ENCODE peak calls at places on chromosome 21, in five cellular contexts. M is GM12878, R is K562, Q is HepG2, G is upper lobe of left lung. S is an unnamed sample.

GRCh38 chr21:25682382-25682781 is 43.3 kb downstream of the JAM2 start:
- ATAC-seq in Q (no peak), R (no peak), G (no peak), M (no peak), S (no peak)

GRCh38 chr21:31909772-31910470 is 37.1 kb downstream of the HUNK start:
- ATAC-seq in M (no peak), Q (no peak), R (no peak), G (no peak), S (no peak)

GRCh38 chr21:40507978-40508377 is 339.0 kb downstream of the DSCAM start:
- ATAC-seq in R (no peak), Q (peak), G (no peak), M (no peak), S (no peak)

GRCh38 chr21:31872452-31873274 is at the start of gene HUNK:
- ATAC-seq in M (no peak), R (no peak), G (peak), Q (peak), S (peak)

GRCh38 chr21:20618878-20619277 is 379.3 kb upstream of the NCAM2 start:
- ATAC-seq in R (no peak), G (no peak), Q (no peak), M (no peak), S (no peak)

GRCh38 chr21:35059742-35060141 is 10.6 kb upstream of the RUNX1 start:
- ATAC-seq in Q (no peak), M (no peak), R (no peak), G (no peak), S (no peak)

GRCh38 chr21:44999972-45000636 is 60.3 kb downstream of the SLX9 start:
- ATAC-seq in R (no peak), M (no peak), G (no peak), Q (no peak), S (no peak)

GRCh38 chr21:45004481-45005263 is 64.8 kb downstream of the SLX9 start:
- ATAC-seq in M (no peak), R (peak), Q (no peak), G (no peak), S (no peak)

GRCh38 chr21:14864211-14865021 is 200.4 kb downstream of the NRIP1 start:
- ATAC-seq in R (peak), G (peak), M (peak), Q (peak), S (peak)

GRCh38 chr21:26280715-26281310 is 110.2 kb upstream of the APP start:
- ATAC-seq in M (no peak), G (no peak), R (no peak), Q (no peak), S (no peak)

GRCh38 chr21:31900121-31900895 is 27.5 kb downstream of the HUNK start:
- ATAC-seq in R (no peak), G (no peak), Q (peak), M (no peak), S (no peak)

GRCh38 chr21:31460985-31461384 is 116.9 kb upstream of the TIAM1 start:
- ATAC-seq in G (no peak), R (no peak), Q (no peak), M (peak), S (no peak)

GRCh38 chr21:35048706-35049617 is at the start of gene RUNX1:
- ATAC-seq in G (peak), M (peak), Q (no peak), R (peak), S (peak)

GRCh38 chr21:25927195-25927880 is 192.6 kb downstream of the GABPA start:
- ATAC-seq in G (no peak), M (no peak), R (no peak), Q (no peak), S (no peak)

GRCh38 chr21:44299085-44299457 is 782 bp upstream of the PFKL start:
- ATAC-seq in M (peak), Q (no peak), R (no peak), G (no peak), S (no peak)

GRCh38 chr21:44869860-44870747 is 3.4 kb downstream of the PTTG1IP start:
- ATAC-seq in R (peak), M (no peak), Q (peak), G (peak), S (peak)

GRCh38 chr21:7916329-7917303 is 2604.8 kb upstream of the TPTE start:
- ATAC-seq in Q (no peak), G (peak), M (no peak), R (no peak), S (peak)

GRCh38 chr21:39097335-39097861 is 85.9 kb downstream of the PSMG1 start:
- ATAC-seq in R (no peak), Q (no peak), M (no peak), G (peak), S (no peak)
- TF ChIP-seq EP300 in R (no peak), Q (no peak), M (no peak), G (peak), S (no peak)

DNA sequence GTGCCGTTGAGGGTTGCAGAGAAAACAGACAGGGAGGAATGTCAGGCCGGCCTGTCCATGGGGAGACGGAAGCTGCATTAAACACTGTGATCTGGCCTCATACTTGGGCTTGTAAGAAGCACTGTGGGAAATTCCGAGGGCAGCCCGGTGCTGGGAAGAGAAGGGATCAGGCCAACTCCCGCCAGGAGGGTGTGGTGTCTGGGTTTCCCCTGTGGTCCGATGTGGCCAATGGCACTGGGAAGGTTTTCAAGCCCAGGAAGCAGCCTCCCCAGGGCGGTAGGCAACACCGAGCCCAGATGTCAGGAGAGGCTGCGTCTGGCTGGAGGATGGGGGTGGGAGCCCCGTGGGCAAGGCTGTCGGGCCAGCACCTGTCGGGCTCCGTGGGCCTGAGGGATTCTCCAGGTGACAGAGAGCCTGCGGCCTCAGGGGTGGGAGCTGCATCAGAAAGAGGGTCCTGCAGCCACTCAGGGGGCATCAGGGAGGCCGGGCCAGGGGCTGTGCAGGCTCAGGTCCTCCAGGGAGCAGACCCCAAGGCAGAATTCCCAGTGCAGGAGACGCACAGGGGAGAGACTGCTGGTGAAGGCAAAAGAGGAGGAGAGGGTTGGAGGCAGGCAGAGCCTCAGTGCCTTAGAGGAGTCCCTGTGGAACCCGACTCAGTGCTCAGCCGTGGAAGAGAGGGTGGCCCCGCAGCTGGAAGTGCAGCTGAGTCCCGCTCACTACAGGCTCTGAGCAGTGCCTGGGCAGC is 8.4 kb downstream of the UBASH3A start:
- ATAC-seq in M (no peak), G (no peak), R (no peak), Q (peak), S (no peak)
- H3K27ac ChIP-seq in M (no peak), G (no peak), R (no peak), Q (no peak), S (no peak)

DNA sequence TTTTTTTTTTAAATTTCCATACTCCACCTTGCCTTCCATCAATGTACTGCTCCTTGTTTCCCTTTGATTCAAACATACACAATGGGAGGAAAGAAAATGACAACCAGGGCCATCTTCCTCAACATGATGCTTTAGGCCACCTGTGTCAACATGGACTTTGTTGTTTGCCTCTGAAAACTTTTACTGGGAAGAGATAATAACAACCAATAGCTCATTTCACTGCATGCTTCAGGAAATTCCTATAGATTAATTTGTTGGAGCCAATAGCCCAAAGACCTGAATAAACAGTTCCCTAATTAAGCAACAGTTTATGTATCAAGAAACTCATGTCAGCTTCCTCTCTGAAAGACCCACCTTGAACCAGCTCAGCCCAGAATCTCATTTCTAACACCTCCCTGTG is 3.2 kb downstream of the KRTAP15-1 start:
- ATAC-seq in M (no peak), R (no peak), G (no peak), Q (no peak), S (no peak)
- TF ChIP-seq EP300 in M (no peak), R (no peak), G (no peak), Q (no peak), S (no peak)

DNA sequence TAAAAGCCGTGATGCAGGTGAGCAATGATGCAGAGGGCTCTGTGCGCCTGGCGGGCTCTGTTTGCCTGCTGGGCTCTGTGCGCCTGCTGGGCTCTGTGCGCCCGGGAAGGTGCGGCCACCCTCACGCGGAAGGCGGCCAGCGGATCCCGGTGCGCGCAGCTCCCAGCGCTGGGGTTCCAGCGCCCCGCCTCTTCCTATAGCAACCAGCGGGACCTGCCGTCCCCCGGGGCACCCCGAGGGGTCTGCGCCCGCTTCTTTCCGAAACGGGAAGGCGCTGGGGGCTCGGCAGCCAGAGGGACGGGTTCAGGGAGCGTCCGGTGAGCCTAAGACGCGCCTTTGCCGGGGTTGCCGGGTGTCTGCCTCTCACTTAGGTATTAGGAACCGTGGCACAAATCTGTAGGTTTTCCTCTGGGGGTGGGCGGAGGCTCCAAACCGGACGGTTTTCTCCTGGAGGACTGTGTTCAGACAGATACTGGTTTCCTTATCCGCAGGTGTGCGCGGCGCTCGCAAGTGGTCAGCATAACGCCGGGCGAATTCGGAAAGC is 31.8 kb downstream of the PRMT2 start:
- ATAC-seq in M (peak), G (peak), Q (peak), R (no peak), S (no peak)
- H3K27ac ChIP-seq in M (no peak), G (no peak), Q (peak), R (no peak), S (no peak)

DNA sequence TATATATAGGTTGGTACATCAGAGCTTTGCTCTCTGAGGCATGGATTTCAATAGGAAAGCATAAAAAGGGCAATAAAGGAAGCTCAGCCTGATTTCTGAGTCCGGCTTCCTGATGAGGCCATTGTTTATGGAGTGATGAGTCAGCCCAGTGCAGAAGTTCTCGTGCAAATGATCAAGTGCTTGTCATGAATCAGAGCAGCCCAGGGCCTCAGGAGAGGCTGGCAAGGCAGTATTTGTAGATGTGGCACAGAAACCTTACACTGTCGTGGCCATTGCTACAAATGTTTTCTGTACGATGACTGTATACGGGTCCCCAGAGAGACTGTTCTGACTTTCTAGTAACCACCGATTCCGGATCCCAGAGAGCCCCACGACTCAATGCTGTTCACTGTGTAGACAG is 26.7 kb downstream of the UMODL1 start:
- ATAC-seq in M (peak), Q (peak), G (peak), R (peak), S (peak)
- TF ChIP-seq EP300 in M (no peak), Q (no peak), G (peak), R (no peak), S (no peak)

DNA sequence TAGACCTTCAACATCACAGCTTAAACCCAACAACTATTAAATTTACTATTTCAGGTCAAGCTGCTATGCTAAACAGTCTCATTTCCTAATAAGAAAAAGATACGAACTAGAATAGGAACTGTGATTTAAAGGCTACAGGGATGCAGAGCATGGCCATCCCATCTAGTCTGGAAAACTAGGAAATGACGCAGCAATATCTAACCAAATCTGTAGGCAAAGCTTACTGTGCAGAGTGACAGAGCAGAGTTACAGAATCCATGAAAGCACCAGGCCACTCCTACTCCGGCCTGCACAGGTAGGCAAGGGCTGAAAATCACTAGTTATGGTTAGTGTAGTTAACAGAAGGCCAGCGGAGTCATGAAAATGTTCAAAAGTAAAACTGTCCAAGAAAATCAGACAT is 2.1 kb downstream of the HLCS start:
- ATAC-seq in Q (no peak), R (peak), G (no peak), M (no peak), S (no peak)
- H3K27ac ChIP-seq in Q (no peak), R (peak), G (no peak), M (no peak), S (no peak)

GRCh38 chr21:43188712-43189151 is 19.9 kb downstream of the CRYAA start:
- ATAC-seq in Q (no peak), R (no peak), M (no peak), G (no peak), S (peak)
- TF ChIP-seq EP300 in Q (no peak), R (no peak), M (no peak), G (no peak), S (no peak)

GRCh38 chr21:33339938-33340337 is 15.2 kb downstream of the IFNAR1 start:
- ATAC-seq in M (peak), G (no peak), Q (no peak), R (no peak), S (no peak)
- H3K27ac ChIP-seq in M (peak), G (no peak), Q (no peak), R (no peak), S (no peak)

GRCh38 chr21:41786521-41786987 is 19.7 kb upstream of the RIPK4 start:
- ATAC-seq in R (no peak), Q (peak), G (no peak), M (no peak), S (no peak)
- TF ChIP-seq EP300 in R (no peak), Q (no peak), G (no peak), M (no peak), S (no peak)

S was measured in gastroesophageal sphincter.